ENCODE peak calls at places on chromosomes 1 and 21, in nine cellular contexts. One of them, this sample, is unnamed.

GRCh38 chr1:86965012-86965826 is 50.8 kb downstream of the HS2ST1 start:
- DNase-seq in brain microvascular endothelial cell: peak; percentile 42
- DNase-seq in activated T-cell treated with anti-CD3 and anti-CD28 coated beads for 48 hours: no peak
- DNase-seq in stromal cell of bone marrow: peak; percentile 22
- DNase-seq in AG09319: peak; percentile 11
- DNase-seq in SJCRH30: peak; percentile 12
- DNase-seq in CD8-positive, alpha-beta memory T cell: no peak
- DNase-seq in thyroid gland: peak; percentile 20
- DNase-seq in kidney epithelial cell: no peak
- DNase-seq in this sample: peak; percentile 61

GRCh38 chr1:214438059-214438458 is 113.3 kb downstream of the PTPN14 start:
- DNase-seq in brain microvascular endothelial cell: no peak
- DNase-seq in activated T-cell treated with anti-CD3 and anti-CD28 coated beads for 48 hours: no peak
- DNase-seq in stromal cell of bone marrow: no peak
- DNase-seq in AG09319: no peak
- DNase-seq in SJCRH30: peak; percentile 45
- DNase-seq in CD8-positive, alpha-beta memory T cell: no peak
- DNase-seq in thyroid gland: no peak
- DNase-seq in kidney epithelial cell: no peak
- DNase-seq in this sample: no peak

GRCh38 chr21:28982637-28983036 is 10.0 kb downstream of the LTN1 start:
- DNase-seq in brain microvascular endothelial cell: no peak
- DNase-seq in activated T-cell treated with anti-CD3 and anti-CD28 coated beads for 48 hours: no peak
- DNase-seq in stromal cell of bone marrow: no peak
- DNase-seq in AG09319: no peak
- DNase-seq in SJCRH30: no peak
- DNase-seq in CD8-positive, alpha-beta memory T cell: no peak
- DNase-seq in thyroid gland: no peak
- DNase-seq in kidney epithelial cell: no peak
- DNase-seq in this sample: no peak

GRCh38 chr1:239954836-239955235 is 136.8 kb upstream of the FMN2 start:
- DNase-seq in brain microvascular endothelial cell: no peak
- DNase-seq in activated T-cell treated with anti-CD3 and anti-CD28 coated beads for 48 hours: no peak
- DNase-seq in stromal cell of bone marrow: no peak
- DNase-seq in AG09319: no peak
- DNase-seq in SJCRH30: no peak
- DNase-seq in CD8-positive, alpha-beta memory T cell: no peak
- DNase-seq in thyroid gland: no peak
- DNase-seq in kidney epithelial cell: no peak
- DNase-seq in this sample: no peak

GRCh38 chr1:18974616-18975015 is 18.1 kb upstream of the IFFO2 start:
- DNase-seq in brain microvascular endothelial cell: no peak
- DNase-seq in activated T-cell treated with anti-CD3 and anti-CD28 coated beads for 48 hours: no peak
- DNase-seq in stromal cell of bone marrow: no peak
- DNase-seq in AG09319: no peak
- DNase-seq in SJCRH30: no peak
- DNase-seq in CD8-positive, alpha-beta memory T cell: no peak
- DNase-seq in thyroid gland: peak; percentile 85
- DNase-seq in kidney epithelial cell: no peak
- DNase-seq in this sample: no peak

GRCh38 chr1:31657972-31658510 is 13.4 kb upstream of the PEF1 start:
- DNase-seq in brain microvascular endothelial cell: no peak
- DNase-seq in activated T-cell treated with anti-CD3 and anti-CD28 coated beads for 48 hours: no peak
- DNase-seq in stromal cell of bone marrow: no peak
- DNase-seq in AG09319: no peak
- DNase-seq in SJCRH30: no peak
- DNase-seq in CD8-positive, alpha-beta memory T cell: no peak
- DNase-seq in thyroid gland: no peak
- DNase-seq in kidney epithelial cell: no peak
- DNase-seq in this sample: no peak

GRCh38 chr1:161954466-161954865 is 69.2 kb downstream of the OLFML2B start:
- DNase-seq in brain microvascular endothelial cell: no peak
- DNase-seq in activated T-cell treated with anti-CD3 and anti-CD28 coated beads for 48 hours: no peak
- DNase-seq in stromal cell of bone marrow: no peak
- DNase-seq in AG09319: no peak
- DNase-seq in SJCRH30: no peak
- DNase-seq in CD8-positive, alpha-beta memory T cell: no peak
- DNase-seq in thyroid gland: no peak
- DNase-seq in kidney epithelial cell: no peak
- DNase-seq in this sample: no peak

GRCh38 chr1:36366091-36366661 is 19.5 kb downstream of the STK40 start:
- DNase-seq in brain microvascular endothelial cell: peak; percentile 71
- DNase-seq in activated T-cell treated with anti-CD3 and anti-CD28 coated beads for 48 hours: no peak
- DNase-seq in stromal cell of bone marrow: no peak
- DNase-seq in AG09319: no peak
- DNase-seq in SJCRH30: peak; percentile 97
- DNase-seq in CD8-positive, alpha-beta memory T cell: peak; percentile 55
- DNase-seq in thyroid gland: no peak
- DNase-seq in kidney epithelial cell: no peak
- DNase-seq in this sample: no peak

GRCh38 chr21:44941567-44941966 is 1.7 kb downstream of the SLX9 start:
- DNase-seq in brain microvascular endothelial cell: no peak
- DNase-seq in activated T-cell treated with anti-CD3 and anti-CD28 coated beads for 48 hours: no peak
- DNase-seq in stromal cell of bone marrow: no peak
- DNase-seq in AG09319: no peak
- DNase-seq in SJCRH30: no peak
- DNase-seq in CD8-positive, alpha-beta memory T cell: no peak
- DNase-seq in thyroid gland: no peak
- DNase-seq in kidney epithelial cell: no peak
- DNase-seq in this sample: no peak

GRCh38 chr21:33971492-33972013 is 55.9 kb upstream of the ATP5PO start:
- DNase-seq in brain microvascular endothelial cell: peak; percentile 23
- DNase-seq in activated T-cell treated with anti-CD3 and anti-CD28 coated beads for 48 hours: no peak
- DNase-seq in stromal cell of bone marrow: no peak
- DNase-seq in AG09319: no peak
- DNase-seq in SJCRH30: no peak
- DNase-seq in CD8-positive, alpha-beta memory T cell: no peak
- DNase-seq in thyroid gland: no peak
- DNase-seq in kidney epithelial cell: no peak
- DNase-seq in this sample: no peak

GRCh38 chr1:201250326-201251011 is 32.8 kb upstream of the PKP1 start:
- DNase-seq in brain microvascular endothelial cell: no peak
- DNase-seq in activated T-cell treated with anti-CD3 and anti-CD28 coated beads for 48 hours: no peak
- DNase-seq in stromal cell of bone marrow: no peak
- DNase-seq in AG09319: no peak
- DNase-seq in SJCRH30: no peak
- DNase-seq in CD8-positive, alpha-beta memory T cell: no peak
- DNase-seq in thyroid gland: peak; percentile 81
- DNase-seq in kidney epithelial cell: no peak
- DNase-seq in this sample: no peak

GRCh38 chr21:43331962-43332458 is 94.9 kb downstream of the SIK1 start:
- DNase-seq in brain microvascular endothelial cell: peak; percentile 99
- DNase-seq in activated T-cell treated with anti-CD3 and anti-CD28 coated beads for 48 hours: no peak
- DNase-seq in stromal cell of bone marrow: peak; percentile 52
- DNase-seq in AG09319: no peak
- DNase-seq in SJCRH30: peak; percentile 58
- DNase-seq in CD8-positive, alpha-beta memory T cell: no peak
- DNase-seq in thyroid gland: peak; percentile 52
- DNase-seq in kidney epithelial cell: no peak
- DNase-seq in this sample: no peak

GRCh38 chr1:212970085-212970484 is 19.7 kb downstream of the VASH2 start:
- DNase-seq in brain microvascular endothelial cell: no peak
- DNase-seq in activated T-cell treated with anti-CD3 and anti-CD28 coated beads for 48 hours: no peak
- DNase-seq in stromal cell of bone marrow: no peak
- DNase-seq in AG09319: no peak
- DNase-seq in SJCRH30: no peak
- DNase-seq in CD8-positive, alpha-beta memory T cell: no peak
- DNase-seq in thyroid gland: peak; percentile 61
- DNase-seq in kidney epithelial cell: no peak
- DNase-seq in this sample: no peak

GRCh38 chr1:98903261-98903660 is 101.4 kb downstream of the PLPPR5 start:
- DNase-seq in brain microvascular endothelial cell: peak; percentile 65
- DNase-seq in activated T-cell treated with anti-CD3 and anti-CD28 coated beads for 48 hours: no peak
- DNase-seq in stromal cell of bone marrow: peak; percentile 59
- DNase-seq in AG09319: peak; percentile 32
- DNase-seq in SJCRH30: no peak
- DNase-seq in CD8-positive, alpha-beta memory T cell: no peak
- DNase-seq in thyroid gland: no peak
- DNase-seq in kidney epithelial cell: peak; percentile 28
- DNase-seq in this sample: peak; percentile 31

GRCh38 chr1:35929730-35930592 is 944 bp upstream of the AGO3 start:
- DNase-seq in brain microvascular endothelial cell: peak; percentile 33
- DNase-seq in activated T-cell treated with anti-CD3 and anti-CD28 coated beads for 48 hours: peak; percentile 7
- DNase-seq in stromal cell of bone marrow: peak; percentile 48
- DNase-seq in AG09319: no peak
- DNase-seq in SJCRH30: peak; percentile 77
- DNase-seq in CD8-positive, alpha-beta memory T cell: peak; percentile 45
- DNase-seq in thyroid gland: peak; percentile 66
- DNase-seq in kidney epithelial cell: no peak
- DNase-seq in this sample: peak; percentile 76

GRCh38 chr1:64921761-64922160 is 44.6 kb downstream of the JAK1 start:
- DNase-seq in brain microvascular endothelial cell: no peak
- DNase-seq in activated T-cell treated with anti-CD3 and anti-CD28 coated beads for 48 hours: no peak
- DNase-seq in stromal cell of bone marrow: no peak
- DNase-seq in AG09319: no peak
- DNase-seq in SJCRH30: no peak
- DNase-seq in CD8-positive, alpha-beta memory T cell: no peak
- DNase-seq in thyroid gland: no peak
- DNase-seq in kidney epithelial cell: no peak
- DNase-seq in this sample: no peak

GRCh38 chr1:245837741-245838140 is 669.3 kb downstream of the SMYD3 start:
- DNase-seq in brain microvascular endothelial cell: no peak
- DNase-seq in activated T-cell treated with anti-CD3 and anti-CD28 coated beads for 48 hours: no peak
- DNase-seq in stromal cell of bone marrow: no peak
- DNase-seq in AG09319: no peak
- DNase-seq in SJCRH30: no peak
- DNase-seq in CD8-positive, alpha-beta memory T cell: no peak
- DNase-seq in thyroid gland: no peak
- DNase-seq in kidney epithelial cell: peak; percentile 43
- DNase-seq in this sample: peak; percentile 69

GRCh38 chr1:234863596-234863995 is 253.6 kb upstream of the IRF2BP2 start:
- DNase-seq in brain microvascular endothelial cell: peak; percentile 50
- DNase-seq in activated T-cell treated with anti-CD3 and anti-CD28 coated beads for 48 hours: no peak
- DNase-seq in stromal cell of bone marrow: peak; percentile 62
- DNase-seq in AG09319: no peak
- DNase-seq in SJCRH30: no peak
- DNase-seq in CD8-positive, alpha-beta memory T cell: no peak
- DNase-seq in thyroid gland: no peak
- DNase-seq in kidney epithelial cell: no peak
- DNase-seq in this sample: peak; percentile 58

GRCh38 chr21:26170471-26171309 is at the start of gene APP:
- DNase-seq in brain microvascular endothelial cell: peak; percentile 60
- DNase-seq in activated T-cell treated with anti-CD3 and anti-CD28 coated beads for 48 hours: peak; percentile 89
- DNase-seq in stromal cell of bone marrow: peak; percentile 55
- DNase-seq in AG09319: no peak
- DNase-seq in SJCRH30: peak; percentile 77
- DNase-seq in CD8-positive, alpha-beta memory T cell: peak; percentile 76
- DNase-seq in thyroid gland: peak; percentile 87
- DNase-seq in kidney epithelial cell: no peak
- DNase-seq in this sample: peak; percentile 97

GRCh38 chr1:23759277-23759676 is 16.0 kb downstream of the ELOA start:
- DNase-seq in brain microvascular endothelial cell: no peak
- DNase-seq in activated T-cell treated with anti-CD3 and anti-CD28 coated beads for 48 hours: no peak
- DNase-seq in stromal cell of bone marrow: no peak
- DNase-seq in AG09319: no peak
- DNase-seq in SJCRH30: no peak
- DNase-seq in CD8-positive, alpha-beta memory T cell: no peak
- DNase-seq in thyroid gland: no peak
- DNase-seq in kidney epithelial cell: no peak
- DNase-seq in this sample: no peak

GRCh38 chr1:84061336-84061735 is 62.4 kb upstream of the TTLL7 start:
- DNase-seq in brain microvascular endothelial cell: no peak
- DNase-seq in activated T-cell treated with anti-CD3 and anti-CD28 coated beads for 48 hours: no peak
- DNase-seq in stromal cell of bone marrow: no peak
- DNase-seq in AG09319: no peak
- DNase-seq in SJCRH30: no peak
- DNase-seq in CD8-positive, alpha-beta memory T cell: no peak
- DNase-seq in thyroid gland: no peak
- DNase-seq in kidney epithelial cell: no peak
- DNase-seq in this sample: no peak

GRCh38 chr1:183922197-183922596 is 115.3 kb downstream of the COLGALT2 start:
- DNase-seq in brain microvascular endothelial cell: no peak
- DNase-seq in activated T-cell treated with anti-CD3 and anti-CD28 coated beads for 48 hours: no peak
- DNase-seq in stromal cell of bone marrow: no peak
- DNase-seq in AG09319: no peak
- DNase-seq in SJCRH30: no peak
- DNase-seq in CD8-positive, alpha-beta memory T cell: no peak
- DNase-seq in thyroid gland: no peak
- DNase-seq in kidney epithelial cell: no peak
- DNase-seq in this sample: no peak

GRCh38 chr21:37710555-37711293 is 205.5 kb downstream of the KCNJ6 start:
- DNase-seq in brain microvascular endothelial cell: peak; percentile 12
- DNase-seq in activated T-cell treated with anti-CD3 and anti-CD28 coated beads for 48 hours: no peak
- DNase-seq in stromal cell of bone marrow: no peak
- DNase-seq in AG09319: no peak
- DNase-seq in SJCRH30: peak; percentile 52
- DNase-seq in CD8-positive, alpha-beta memory T cell: no peak
- DNase-seq in thyroid gland: no peak
- DNase-seq in kidney epithelial cell: no peak
- DNase-seq in this sample: no peak

GRCh38 chr1:40887652-40888051 is 25.5 kb upstream of the CITED4 start:
- DNase-seq in brain microvascular endothelial cell: no peak
- DNase-seq in activated T-cell treated with anti-CD3 and anti-CD28 coated beads for 48 hours: no peak
- DNase-seq in stromal cell of bone marrow: no peak
- DNase-seq in AG09319: no peak
- DNase-seq in SJCRH30: no peak
- DNase-seq in CD8-positive, alpha-beta memory T cell: no peak
- DNase-seq in thyroid gland: no peak
- DNase-seq in kidney epithelial cell: no peak
- DNase-seq in this sample: no peak

GRCh38 chr1:220274122-220274855 is 2.0 kb upstream of the RAB3GAP2 start:
- DNase-seq in brain microvascular endothelial cell: no peak
- DNase-seq in activated T-cell treated with anti-CD3 and anti-CD28 coated beads for 48 hours: no peak
- DNase-seq in stromal cell of bone marrow: peak; percentile 33
- DNase-seq in AG09319: no peak
- DNase-seq in SJCRH30: no peak
- DNase-seq in CD8-positive, alpha-beta memory T cell: no peak
- DNase-seq in thyroid gland: no peak
- DNase-seq in kidney epithelial cell: no peak
- DNase-seq in this sample: peak; percentile 24

GRCh38 chr1:76229279-76229977 is 154.9 kb downstream of the ST6GALNAC3 start:
- DNase-seq in brain microvascular endothelial cell: no peak
- DNase-seq in activated T-cell treated with anti-CD3 and anti-CD28 coated beads for 48 hours: no peak
- DNase-seq in stromal cell of bone marrow: no peak
- DNase-seq in AG09319: no peak
- DNase-seq in SJCRH30: no peak
- DNase-seq in CD8-positive, alpha-beta memory T cell: no peak
- DNase-seq in thyroid gland: no peak
- DNase-seq in kidney epithelial cell: no peak
- DNase-seq in this sample: no peak

GRCh38 chr1:212236664-212237220 is 48.5 kb upstream of the PPP2R5A start:
- DNase-seq in brain microvascular endothelial cell: no peak
- DNase-seq in activated T-cell treated with anti-CD3 and anti-CD28 coated beads for 48 hours: no peak
- DNase-seq in stromal cell of bone marrow: no peak
- DNase-seq in AG09319: no peak
- DNase-seq in SJCRH30: peak; percentile 63
- DNase-seq in CD8-positive, alpha-beta memory T cell: no peak
- DNase-seq in thyroid gland: no peak
- DNase-seq in kidney epithelial cell: no peak
- DNase-seq in this sample: no peak

GRCh38 chr1:234912541-234913312 is 215.9 kb downstream of the TOMM20 start:
- DNase-seq in brain microvascular endothelial cell: no peak
- DNase-seq in activated T-cell treated with anti-CD3 and anti-CD28 coated beads for 48 hours: no peak
- DNase-seq in stromal cell of bone marrow: no peak
- DNase-seq in AG09319: no peak
- DNase-seq in SJCRH30: no peak
- DNase-seq in CD8-positive, alpha-beta memory T cell: peak; percentile 11
- DNase-seq in thyroid gland: peak; percentile 86
- DNase-seq in kidney epithelial cell: no peak
- DNase-seq in this sample: no peak

GRCh38 chr1:56645663-56646330 is 683 bp downstream of the PRKAA2 start:
- DNase-seq in brain microvascular endothelial cell: no peak
- DNase-seq in activated T-cell treated with anti-CD3 and anti-CD28 coated beads for 48 hours: no peak
- DNase-seq in stromal cell of bone marrow: no peak
- DNase-seq in AG09319: no peak
- DNase-seq in SJCRH30: no peak
- DNase-seq in CD8-positive, alpha-beta memory T cell: no peak
- DNase-seq in thyroid gland: peak; percentile 22
- DNase-seq in kidney epithelial cell: no peak
- DNase-seq in this sample: peak; percentile 3

GRCh38 chr1:24949331-24949881 is 19.3 kb upstream of the RUNX3 start:
- DNase-seq in brain microvascular endothelial cell: peak; percentile 87
- DNase-seq in activated T-cell treated with anti-CD3 and anti-CD28 coated beads for 48 hours: no peak
- DNase-seq in stromal cell of bone marrow: no peak
- DNase-seq in AG09319: no peak
- DNase-seq in SJCRH30: no peak
- DNase-seq in CD8-positive, alpha-beta memory T cell: no peak
- DNase-seq in thyroid gland: no peak
- DNase-seq in kidney epithelial cell: no peak
- DNase-seq in this sample: peak; percentile 73

GRCh38 chr1:28965271-28965870 is 51.0 kb downstream of the EPB41 start:
- DNase-seq in brain microvascular endothelial cell: no peak
- DNase-seq in activated T-cell treated with anti-CD3 and anti-CD28 coated beads for 48 hours: no peak
- DNase-seq in stromal cell of bone marrow: no peak
- DNase-seq in AG09319: no peak
- DNase-seq in SJCRH30: no peak
- DNase-seq in CD8-positive, alpha-beta memory T cell: no peak
- DNase-seq in thyroid gland: no peak
- DNase-seq in kidney epithelial cell: no peak
- DNase-seq in this sample: no peak

This sample was measured in GM03348.